ENCODE peak calls at places on chromosomes 5 and 9, in nine cellular contexts. C is endodermal cell; J is tibial nerve; G is upper lobe of right lung; O is CD8-positive, alpha-beta memory T cell; Q is astrocyte; L is upper lobe of left lung; S is stomach; K is ovary. E is an unnamed sample. For H3K4me1 and H3K36me3, the result is how much of the 10 kb centered on the place peaks cover.

GRCh38 chr5:61298580-61298979 is 33.5 kb upstream of the ZSWIM6 start:
- DNase-seq in K (no peak), O (no peak), L (no peak), C (peak), S (peak), G (no peak), J (no peak), Q (peak), E (no peak)

GRCh38 chr5:152688561-152689274 is 283.6 kb upstream of the NMUR2 start:
- DNase-seq in O (no peak), G (no peak), J (no peak), S (no peak), L (no peak), C (no peak), K (no peak), Q (peak), E (peak)

GRCh38 chr9:123343428-123344272 is 12.3 kb upstream of the CRB2 start:
- DNase-seq in C (no peak), K (no peak), S (no peak), G (no peak), Q (peak), O (no peak), J (no peak), L (no peak), E (peak)

GRCh38 chr5:103744159-103744558 is 181.6 kb upstream of the NUDT12 start:
- DNase-seq in K (no peak), G (no peak), L (no peak), C (no peak), S (no peak), J (no peak), O (no peak), Q (peak), E (no peak)

GRCh38 chr9:109064963-109065701 is 51.8 kb upstream of the CTNNAL1 start:
- DNase-seq in J (no peak), C (no peak), S (no peak), G (no peak), Q (peak), K (no peak), O (no peak), L (no peak), E (no peak)

GRCh38 chr5:33180900-33181299 is 259.9 kb upstream of the TARS1 start:
- DNase-seq in Q (peak), G (no peak), L (no peak), K (no peak), C (no peak), J (no peak), O (no peak), S (no peak), E (no peak)

GRCh38 chr5:172840077-172840777 is 6.2 kb downstream of the ERGIC1 start:
- DNase-seq in O (no peak), Q (no peak), J (no peak), G (no peak), C (no peak), L (peak), S (no peak), K (no peak), E (no peak)

GRCh38 chr5:90434116-90434714 is 24.7 kb upstream of the CETN3 start:
- DNase-seq in L (no peak), K (peak), G (no peak), S (peak), C (peak), J (peak), O (peak), Q (peak), E (peak)

GRCh38 chr5:175517824-175518450 is 39.6 kb downstream of the SFXN1 start:
- DNase-seq in K (no peak), J (no peak), G (no peak), O (no peak), C (no peak), S (no peak), Q (peak), L (no peak), E (no peak)

GRCh38 chr9:92726971-92727715 is 37.5 kb downstream of the BICD2 start:
- DNase-seq in J (no peak), K (no peak), Q (no peak), C (no peak), G (no peak), O (no peak), L (no peak), S (no peak), E (no peak)

GRCh38 chr9:74036549-74037231 is 460.4 kb upstream of the RORB start:
- DNase-seq in K (no peak), Q (peak), L (no peak), J (no peak), G (no peak), C (no peak), S (no peak), O (no peak), E (no peak)

GRCh38 chr5:155954739-155955445 is 372.1 kb upstream of the SGCD start:
- DNase-seq in S (no peak), G (no peak), J (no peak), O (no peak), L (no peak), K (no peak), Q (peak), C (no peak), E (no peak)

GRCh38 chr5:127848098-127848497 is 144.9 kb downstream of the CCDC192 start:
- DNase-seq in K (no peak), S (no peak), O (no peak), J (no peak), L (no peak), G (no peak), C (no peak), Q (no peak), E (no peak)

GRCh38 chr9:119284118-119284517 is 85.1 kb downstream of the BRINP1 start:
- DNase-seq in L (no peak), J (no peak), G (no peak), O (no peak), C (peak), K (no peak), S (no peak), Q (peak), E (no peak)

GRCh38 chr9:128946945-128947422 is 419 bp downstream of the DOLK start:
- DNase-seq in Q (peak), C (no peak), L (no peak), K (no peak), J (peak), G (no peak), S (peak), O (no peak), E (peak)

GRCh38 chr5:55226934-55227737 is at the start of gene MCIDAS:
- DNase-seq in K (no peak), G (peak), S (peak), Q (no peak), J (no peak), C (peak), O (no peak), L (peak), E (peak)

GRCh38 chr9:127473501-127473900 is 22.2 kb downstream of the LRSAM1 start:
- DNase-seq in Q (no peak), L (no peak), G (no peak), J (no peak), S (no peak), K (no peak), C (no peak), O (no peak), E (no peak)

GRCh38 chr5:68420476-68421344 is 205.2 kb downstream of the PIK3R1 start:
- DNase-seq in O (no peak), C (no peak), Q (no peak), L (no peak), J (no peak), K (peak), G (no peak), S (peak), E (peak)

GRCh38 chr5:1929108-1929991 is 46.6 kb upstream of the IRX4 start:
- DNase-seq in C (peak), G (no peak), L (no peak), O (no peak), K (no peak), J (no peak), S (no peak), Q (no peak), E (no peak)
- H3K27ac ChIP-seq in C (no peak), G (no peak), L (no peak), O (no peak), K (no peak), J (no peak), S (no peak), Q (no peak), E (no peak)

DNA sequence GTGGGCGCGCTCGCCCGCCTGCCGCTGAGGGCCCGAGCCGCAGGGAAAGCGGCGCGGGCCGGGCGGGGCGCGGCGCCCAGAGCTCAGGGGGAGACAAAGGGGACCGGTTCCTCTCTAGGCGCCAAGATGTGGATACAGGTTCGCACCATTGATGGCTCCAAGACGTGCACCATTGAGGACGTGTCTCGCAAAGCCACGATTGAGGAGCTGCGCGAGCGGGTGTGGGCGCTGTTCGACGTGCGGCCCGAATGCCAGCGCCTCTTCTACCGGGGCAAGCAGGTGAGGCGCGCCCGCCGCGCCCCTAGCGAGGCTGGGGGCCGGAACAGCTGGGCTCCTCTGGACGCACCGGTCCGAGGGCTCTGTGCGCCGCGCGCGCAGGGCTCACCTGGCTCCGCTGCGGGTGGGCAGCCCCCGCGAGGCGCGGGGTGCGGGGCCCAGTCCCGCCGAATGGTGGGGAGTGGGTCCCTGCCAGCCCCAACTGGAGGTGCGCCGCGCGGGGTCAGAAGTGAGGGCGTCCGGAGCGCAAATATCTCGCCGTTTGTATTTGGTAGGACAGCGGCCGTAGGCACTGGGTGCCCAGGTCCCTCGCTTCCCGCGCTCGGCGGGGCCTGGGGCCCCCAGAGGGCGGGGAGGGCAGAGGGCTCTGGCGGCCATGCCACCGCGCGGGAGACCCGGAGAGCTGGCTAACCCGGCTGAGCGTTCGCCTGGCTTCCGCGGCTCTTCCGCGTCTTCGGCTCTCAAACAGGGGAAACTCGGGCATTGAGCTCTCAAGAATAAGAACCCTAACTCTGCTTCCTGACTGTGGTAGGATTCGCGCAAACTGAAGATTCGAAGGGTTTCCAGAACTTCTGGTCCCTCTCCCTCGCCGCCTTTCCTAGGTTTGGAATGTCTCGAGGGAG is 615 bp downstream of the UHRF2 start:
- DNase-seq in J (peak), O (peak), Q (no peak), S (peak), C (peak), G (peak), K (no peak), L (peak), E (peak)
- H3K4me1 ChIP-seq in J (under half), O (under half), Q (under half), S (under half), C (under half), G (under half), K (under half), L (under half), E (under half)

DNA sequence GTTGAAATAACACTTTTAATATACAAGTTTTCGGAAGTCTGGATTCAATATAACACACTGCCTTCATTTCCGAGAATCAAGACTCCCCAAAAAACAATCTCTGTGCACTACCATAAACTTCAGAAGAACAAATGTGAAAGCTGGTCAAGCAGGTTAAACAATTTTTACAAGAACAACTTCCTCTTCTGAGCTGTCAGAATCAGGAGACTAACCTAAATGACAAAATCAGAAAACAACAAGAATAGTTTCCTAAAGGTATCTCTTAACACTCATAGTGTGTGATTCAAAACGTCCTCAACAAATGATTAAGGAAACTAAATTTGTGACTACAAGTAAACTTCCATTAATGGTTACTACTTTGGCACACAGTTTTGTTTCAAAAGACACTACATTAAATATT is 11.6 kb downstream of the C9orf72 start:
- DNase-seq in C (no peak), K (no peak), G (no peak), J (no peak), S (no peak), O (no peak), L (no peak), Q (no peak), E (no peak)
- H3K36me3 ChIP-seq in C (half or more), K (under half), G (half or more), J (under half), S (half or more), O (under half), L (under half), Q (under half), E (under half)

GRCh38 chr9:19741178-19741577 is 47.7 kb downstream of the SLC24A2 start:
- DNase-seq in O (no peak), J (no peak), S (no peak), Q (no peak), L (no peak), C (no peak), G (no peak), K (no peak), E (no peak)
- H3K27ac ChIP-seq in O (no peak), J (no peak), S (no peak), Q (no peak), L (no peak), C (no peak), G (no peak), K (no peak), E (no peak)

DNA sequence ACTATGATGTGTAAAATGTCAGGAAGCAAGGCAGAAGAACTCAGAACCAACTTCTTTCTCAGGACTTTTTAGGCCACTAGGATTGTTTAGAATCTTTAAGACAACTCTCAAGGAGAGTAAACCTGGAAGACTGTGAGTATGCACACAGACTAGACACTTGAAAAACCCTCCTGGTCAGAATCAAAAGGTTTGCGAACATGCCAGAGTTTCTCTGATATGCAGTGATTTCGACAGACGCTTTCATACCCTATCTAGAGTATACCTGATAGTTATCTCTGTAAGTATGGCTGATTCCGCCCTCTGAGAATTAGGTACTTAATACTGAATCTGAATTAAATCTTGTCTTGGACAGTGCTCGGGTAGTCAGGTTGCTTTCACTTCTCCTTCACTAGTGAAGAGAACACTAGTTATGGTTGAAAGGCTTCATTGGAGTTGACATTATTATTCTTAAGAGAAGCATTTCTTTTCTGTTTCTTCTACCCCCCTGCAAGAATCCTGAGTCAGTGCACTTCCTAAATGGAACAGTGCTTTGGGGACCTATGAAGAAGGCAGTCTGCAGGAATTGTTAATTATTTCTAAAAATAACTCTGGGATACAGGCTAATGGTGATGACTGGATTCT is 158.1 kb downstream of the HACD4 start:
- DNase-seq in C (no peak), S (no peak), Q (peak), J (no peak), G (no peak), O (no peak), K (no peak), L (no peak), E (no peak)
- H3K4me1 ChIP-seq in C (under half), S (under half), Q (under half), J (under half), G (under half), O (under half), K (under half), L (under half), E (under half)

DNA sequence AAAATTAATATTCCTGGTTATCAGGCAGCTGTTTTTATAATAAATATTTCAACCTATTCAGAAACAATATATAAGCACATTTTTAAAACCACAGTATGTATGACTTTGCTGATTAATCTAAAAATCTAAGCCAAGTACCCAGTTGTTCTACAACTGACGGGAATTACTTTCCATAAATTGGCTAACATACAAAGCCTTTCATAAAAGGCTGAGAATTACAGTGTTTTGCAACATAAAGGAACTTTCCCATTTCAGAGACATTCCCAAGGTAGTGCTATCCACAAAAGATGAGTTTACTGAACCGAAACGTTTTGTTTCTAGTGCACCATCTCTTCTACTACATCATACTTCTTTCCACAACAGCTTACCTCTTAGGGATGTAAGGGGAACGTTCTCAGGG is 7.2 kb downstream of the RNF145 start:
- DNase-seq in L (no peak), K (no peak), O (no peak), G (no peak), Q (no peak), J (no peak), S (no peak), C (no peak), E (no peak)
- H3K36me3 ChIP-seq in L (under half), K (under half), O (under half), G (under half), Q (under half), J (under half), S (under half), C (under half), E (under half)

GRCh38 chr5:66540078-66540477 is 56.1 kb upstream of the MAST4 start:
- DNase-seq in K (no peak), Q (peak), J (no peak), S (no peak), L (no peak), G (no peak), C (no peak), O (no peak), E (no peak)
- H3K27ac ChIP-seq in K (no peak), Q (no peak), J (no peak), S (no peak), L (no peak), G (no peak), C (no peak), O (no peak), E (no peak)

DNA sequence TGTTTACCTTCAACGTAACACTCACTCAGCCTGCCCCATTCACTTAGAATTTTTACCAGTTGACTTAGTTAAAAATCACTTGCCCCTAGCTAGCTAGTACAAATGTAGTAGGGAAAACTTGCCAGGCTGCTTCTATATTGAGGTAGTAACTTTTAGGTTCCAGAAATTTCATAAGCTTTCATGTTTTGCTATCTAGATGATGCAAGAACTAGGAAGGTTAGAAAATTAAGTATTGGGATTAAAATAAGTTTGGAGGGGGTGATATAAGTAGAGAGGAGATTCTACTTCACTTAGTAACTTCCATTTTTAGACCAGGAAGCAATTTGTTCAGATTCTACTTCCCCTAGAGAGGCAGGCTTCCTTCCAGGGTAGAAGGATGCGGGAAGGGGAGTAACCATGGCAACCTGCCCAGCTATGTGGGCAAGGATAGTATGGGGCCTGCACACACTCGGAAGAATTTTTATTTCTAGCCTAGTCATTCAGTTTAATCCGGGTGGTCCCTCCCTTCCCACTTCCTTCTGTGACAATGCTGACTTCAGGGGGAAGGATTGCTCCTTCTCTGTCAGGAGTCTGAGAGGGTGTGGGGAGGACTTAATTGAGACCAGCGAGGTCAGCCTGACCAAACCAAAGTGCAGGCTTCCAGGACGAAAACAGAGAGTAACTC is 4.2 kb downstream of the DAB2 start:
- DNase-seq in O (no peak), G (no peak), K (peak), S (peak), J (peak), L (no peak), C (no peak), Q (peak), E (peak)
- H3K4me1 ChIP-seq in O (under half), G (half or more), K (under half), S (half or more), J (under half), L (under half), C (under half), Q (under half), E (under half)

GRCh38 chr5:75706775-75707174 is 10.5 kb downstream of the POC5 start:
- DNase-seq in K (no peak), G (no peak), Q (no peak), L (no peak), O (no peak), C (no peak), S (no peak), J (no peak), E (no peak)
- H3K36me3 ChIP-seq in K (under half), G (under half), Q (under half), L (under half), O (under half), C (half or more), S (under half), J (under half), E (under half)

GRCh38 chr5:98031926-98032325 is 741.5 kb upstream of the RGMB start:
- DNase-seq in L (no peak), O (no peak), S (no peak), G (no peak), J (no peak), Q (no peak), C (no peak), K (no peak), E (no peak)

GRCh38 chr5:98031496-98031895 is 742.0 kb upstream of the RGMB start:
- DNase-seq in J (no peak), S (no peak), K (no peak), C (no peak), O (no peak), L (no peak), G (no peak), Q (no peak), E (no peak)
- H3K27ac ChIP-seq in J (no peak), S (no peak), K (no peak), C (no peak), O (no peak), L (no peak), G (no peak), Q (no peak), E (no peak)

E was measured in thyroid gland.